ENCODE peak calls at places on chromosomes 7 and 10, in four cellular contexts. One of them, this sample, is unnamed.

GRCh38 chr7:114759347-114760062 is 162.4 kb upstream of the MDFIC start:
- DNase-seq in A549: peak; percentile 22
- DNase-seq in colonic mucosa: peak; percentile 29
- DNase-seq in RWPE1: peak; percentile 21
- DNase-seq in this sample: no peak

GRCh38 chr7:1014681-1015080 is 29.7 kb upstream of the GPR146 start:
- DNase-seq in A549: no peak
- DNase-seq in colonic mucosa: no peak
- DNase-seq in RWPE1: no peak
- DNase-seq in this sample: no peak

GRCh38 chr7:2007526-2007925 is 225.2 kb downstream of the MAD1L1 start:
- DNase-seq in A549: no peak
- DNase-seq in colonic mucosa: no peak
- DNase-seq in RWPE1: no peak
- DNase-seq in this sample: no peak

GRCh38 chr10:26703096-26703495 is 5.6 kb downstream of the PDSS1 start:
- DNase-seq in A549: no peak
- DNase-seq in colonic mucosa: no peak
- DNase-seq in RWPE1: no peak
- DNase-seq in this sample: no peak

GRCh38 chr7:34128762-34129161 is 223.4 kb downstream of the BMPER start:
- DNase-seq in A549: no peak
- DNase-seq in colonic mucosa: no peak
- DNase-seq in RWPE1: peak; percentile 5
- DNase-seq in this sample: no peak

GRCh38 chr10:68826764-68827591 is at the start of gene STOX1:
- DNase-seq in A549: peak; percentile 83
- DNase-seq in colonic mucosa: peak; percentile 58
- DNase-seq in RWPE1: peak; percentile 75
- DNase-seq in this sample: peak; percentile 89

GRCh38 chr10:124119933-124120332 is 26.5 kb upstream of the CHST15 start:
- DNase-seq in A549: no peak
- DNase-seq in colonic mucosa: no peak
- DNase-seq in RWPE1: no peak
- DNase-seq in this sample: no peak

GRCh38 chr10:26557641-26558014 is 119.5 kb downstream of the APBB1IP start:
- DNase-seq in A549: peak; percentile 29
- DNase-seq in colonic mucosa: no peak
- DNase-seq in RWPE1: no peak
- DNase-seq in this sample: no peak

GRCh38 chr10:59243611-59244195 is 67.3 kb downstream of the PHYHIPL start:
- DNase-seq in A549: no peak
- DNase-seq in colonic mucosa: no peak
- DNase-seq in RWPE1: no peak
- DNase-seq in this sample: no peak

GRCh38 chr10:34254596-34254995 is 560.5 kb downstream of the PARD3 start:
- DNase-seq in A549: peak; percentile 89
- DNase-seq in colonic mucosa: peak; percentile 50
- DNase-seq in RWPE1: peak; percentile 82
- DNase-seq in this sample: peak; percentile 8

GRCh38 chr10:131678171-131678570 is 222.6 kb upstream of the PPP2R2D start:
- DNase-seq in A549: no peak
- DNase-seq in colonic mucosa: no peak
- DNase-seq in RWPE1: no peak
- DNase-seq in this sample: no peak

GRCh38 chr7:106775552-106775936 is 89.5 kb upstream of the PIK3CG start:
- DNase-seq in A549: peak; percentile 75
- DNase-seq in colonic mucosa: no peak
- DNase-seq in RWPE1: peak; percentile 75
- DNase-seq in this sample: no peak

GRCh38 chr10:124719213-124719851 is 24.8 kb downstream of the FAM53B start:
- DNase-seq in A549: peak; percentile 26
- DNase-seq in colonic mucosa: peak; percentile 87
- DNase-seq in RWPE1: peak; percentile 88
- DNase-seq in this sample: peak; percentile 72

GRCh38 chr7:151073990-151074389 is 6.6 kb downstream of the FASTK start:
- DNase-seq in A549: no peak
- DNase-seq in colonic mucosa: no peak
- DNase-seq in RWPE1: no peak
- DNase-seq in this sample: no peak

GRCh38 chr10:30354669-30355068 is 5.6 kb upstream of the MTPAP start:
- DNase-seq in A549: no peak
- DNase-seq in colonic mucosa: no peak
- DNase-seq in RWPE1: no peak
- DNase-seq in this sample: no peak

GRCh38 chr7:76257973-76258372 is 44.5 kb upstream of the HSPB1 start:
- DNase-seq in A549: peak; percentile 45
- DNase-seq in colonic mucosa: no peak
- DNase-seq in RWPE1: no peak
- DNase-seq in this sample: no peak

GRCh38 chr7:105648561-105649401 is 67.5 kb upstream of the EFCAB10 start:
- DNase-seq in A549: peak; percentile 78
- DNase-seq in colonic mucosa: peak; percentile 57
- DNase-seq in RWPE1: peak; percentile 43
- DNase-seq in this sample: no peak

GRCh38 chr7:56086761-56087160 is 6.0 kb downstream of the PHKG1 start:
- DNase-seq in A549: no peak
- DNase-seq in colonic mucosa: no peak
- DNase-seq in RWPE1: no peak
- DNase-seq in this sample: no peak

GRCh38 chr10:34124522-34125035 is 690.5 kb downstream of the PARD3 start:
- DNase-seq in A549: peak; percentile 76
- DNase-seq in colonic mucosa: no peak
- DNase-seq in RWPE1: peak; percentile 25
- DNase-seq in this sample: no peak

GRCh38 chr10:47038881-47039557 is 127.8 kb downstream of the PTPN20 start:
- DNase-seq in A549: no peak
- DNase-seq in colonic mucosa: no peak
- DNase-seq in RWPE1: no peak
- DNase-seq in this sample: no peak

GRCh38 chr7:7474436-7474835 is 61.2 kb downstream of the COL28A1 start:
- DNase-seq in A549: no peak
- DNase-seq in colonic mucosa: no peak
- DNase-seq in RWPE1: no peak
- DNase-seq in this sample: no peak

GRCh38 chr10:116740971-116741370 is 1.4 kb downstream of the HSPA12A start:
- DNase-seq in A549: no peak
- DNase-seq in colonic mucosa: no peak
- DNase-seq in RWPE1: no peak
- DNase-seq in this sample: no peak

GRCh38 chr10:77163670-77164348 is 473.8 kb downstream of the KCNMA1 start:
- DNase-seq in A549: peak; percentile 95
- DNase-seq in colonic mucosa: peak; percentile 61
- DNase-seq in RWPE1: peak; percentile 92
- DNase-seq in this sample: no peak

GRCh38 chr10:14383266-14383665 is 52.5 kb upstream of the FRMD4A start:
- DNase-seq in A549: no peak
- DNase-seq in colonic mucosa: no peak
- DNase-seq in RWPE1: no peak
- DNase-seq in this sample: no peak

GRCh38 chr10:96833220-96834001 is 1.3 kb downstream of the LCOR start:
- DNase-seq in A549: peak; percentile 24
- DNase-seq in colonic mucosa: peak; percentile 53
- DNase-seq in RWPE1: peak; percentile 47
- DNase-seq in this sample: no peak

GRCh38 chr7:98281757-98282652 is 519 bp downstream of the BRI3 start:
- DNase-seq in A549: no peak
- DNase-seq in colonic mucosa: peak; percentile 61
- DNase-seq in RWPE1: no peak
- DNase-seq in this sample: peak; percentile 47

GRCh38 chr7:17130281-17131059 is 168.0 kb upstream of the AHR start:
- DNase-seq in A549: peak; percentile 95
- DNase-seq in colonic mucosa: no peak
- DNase-seq in RWPE1: peak; percentile 22
- DNase-seq in this sample: no peak

GRCh38 chr7:135486258-135486657 is 23.6 kb downstream of the CNOT4 start:
- DNase-seq in A549: no peak
- DNase-seq in colonic mucosa: no peak
- DNase-seq in RWPE1: no peak
- DNase-seq in this sample: no peak

GRCh38 chr10:110806335-110806734 is 65.4 kb upstream of the PDCD4 start:
- DNase-seq in A549: no peak
- DNase-seq in colonic mucosa: no peak
- DNase-seq in RWPE1: no peak
- DNase-seq in this sample: no peak

GRCh38 chr7:117008849-117009531 is 55.7 kb downstream of the ST7 start:
- DNase-seq in A549: no peak
- DNase-seq in colonic mucosa: no peak
- DNase-seq in RWPE1: no peak
- DNase-seq in this sample: no peak

GRCh38 chr10:91088300-91089140 is 131.9 kb upstream of the PCGF5 start:
- DNase-seq in A549: peak; percentile 19
- DNase-seq in colonic mucosa: no peak
- DNase-seq in RWPE1: peak; percentile 50
- DNase-seq in this sample: peak; percentile 60

GRCh38 chr10:99364125-99364524 is 35.0 kb downstream of the CNNM1 start:
- DNase-seq in A549: no peak
- DNase-seq in colonic mucosa: no peak
- DNase-seq in RWPE1: no peak
- DNase-seq in this sample: no peak

GRCh38 chr7:82527831-82528230 is 84.3 kb upstream of the CACNA2D1 start:
- DNase-seq in A549: no peak
- DNase-seq in colonic mucosa: no peak
- DNase-seq in RWPE1: no peak
- DNase-seq in this sample: no peak

GRCh38 chr7:85041599-85042216 is 145.1 kb downstream of the SEMA3D start:
- DNase-seq in A549: peak; percentile 73
- DNase-seq in colonic mucosa: peak; percentile 67
- DNase-seq in RWPE1: peak; percentile 50
- DNase-seq in this sample: peak; percentile 19

GRCh38 chr10:77643795-77644468 is 6.3 kb upstream of the KCNMA1 start:
- DNase-seq in A549: peak; percentile 83
- DNase-seq in colonic mucosa: peak; percentile 32
- DNase-seq in RWPE1: peak; percentile 46
- DNase-seq in this sample: peak; percentile 47

GRCh38 chr7:131057015-131057518 is 270.6 kb upstream of the MKLN1 start:
- DNase-seq in A549: no peak
- DNase-seq in colonic mucosa: peak; percentile 45
- DNase-seq in RWPE1: no peak
- DNase-seq in this sample: peak; percentile 49

GRCh38 chr10:96606216-96606615 is 19.4 kb upstream of the TM9SF3 start:
- DNase-seq in A549: no peak
- DNase-seq in colonic mucosa: no peak
- DNase-seq in RWPE1: no peak
- DNase-seq in this sample: no peak

GRCh38 chr7:149885191-149886017 is 11.6 kb downstream of the ATP6V0E2 start:
- DNase-seq in A549: no peak
- DNase-seq in colonic mucosa: peak; percentile 13
- DNase-seq in RWPE1: no peak
- DNase-seq in this sample: no peak

GRCh38 chr7:134886353-134887057 is 99.8 kb upstream of the AGBL3 start:
- DNase-seq in A549: no peak
- DNase-seq in colonic mucosa: no peak
- DNase-seq in RWPE1: no peak
- DNase-seq in this sample: no peak

GRCh38 chr10:102384053-102384452 is 11.5 kb upstream of the NFKB2 start:
- DNase-seq in A549: no peak
- DNase-seq in colonic mucosa: no peak
- DNase-seq in RWPE1: no peak
- DNase-seq in this sample: no peak
- TF ChIP-seq CTCF in A549: no peak
- TF ChIP-seq CTCF in colonic mucosa: no peak
- TF ChIP-seq CTCF in RWPE1: no peak
- TF ChIP-seq CTCF in this sample: no peak

GRCh38 chr10:42827201-42827600 is 44.6 kb downstream of the BMS1 start:
- DNase-seq in A549: no peak
- DNase-seq in colonic mucosa: no peak
- DNase-seq in RWPE1: no peak
- DNase-seq in this sample: no peak
- TF ChIP-seq CTCF in A549: no peak
- TF ChIP-seq CTCF in colonic mucosa: no peak
- TF ChIP-seq CTCF in RWPE1: no peak
- TF ChIP-seq CTCF in this sample: no peak

GRCh38 chr7:44482502-44483485 is 7.7 kb downstream of the NUDCD3 start:
- DNase-seq in A549: no peak
- DNase-seq in colonic mucosa: no peak
- DNase-seq in RWPE1: no peak
- DNase-seq in this sample: no peak
- TF ChIP-seq CTCF in A549: no peak
- TF ChIP-seq CTCF in colonic mucosa: no peak
- TF ChIP-seq CTCF in RWPE1: no peak
- TF ChIP-seq CTCF in this sample: no peak

DNA sequence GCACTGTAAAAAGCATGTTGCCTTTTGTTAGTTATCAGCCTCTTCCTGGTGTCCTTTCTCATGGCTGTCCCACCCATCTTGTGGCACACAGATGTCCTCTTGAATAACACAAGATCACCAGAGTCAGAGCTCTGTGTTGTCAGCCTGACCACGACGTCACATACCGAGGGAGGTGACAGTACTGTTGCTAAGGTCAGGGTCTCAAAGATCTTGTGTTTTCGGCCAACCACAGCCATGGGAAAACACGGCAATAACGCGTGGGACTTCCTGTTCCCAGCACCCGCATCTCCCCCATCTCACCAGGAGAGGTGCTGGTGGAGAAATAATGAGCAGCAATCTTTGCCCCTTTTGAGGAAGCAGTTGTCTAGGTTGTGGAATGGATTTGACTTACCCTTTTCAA is 40.4 kb downstream of the NPVF start:
- DNase-seq in A549: peak; percentile 9
- DNase-seq in colonic mucosa: no peak
- DNase-seq in RWPE1: no peak
- DNase-seq in this sample: no peak
- TF ChIP-seq CTCF in A549: no peak
- TF ChIP-seq CTCF in colonic mucosa: no peak
- TF ChIP-seq CTCF in RWPE1: no peak
- TF ChIP-seq CTCF in this sample: no peak

DNA sequence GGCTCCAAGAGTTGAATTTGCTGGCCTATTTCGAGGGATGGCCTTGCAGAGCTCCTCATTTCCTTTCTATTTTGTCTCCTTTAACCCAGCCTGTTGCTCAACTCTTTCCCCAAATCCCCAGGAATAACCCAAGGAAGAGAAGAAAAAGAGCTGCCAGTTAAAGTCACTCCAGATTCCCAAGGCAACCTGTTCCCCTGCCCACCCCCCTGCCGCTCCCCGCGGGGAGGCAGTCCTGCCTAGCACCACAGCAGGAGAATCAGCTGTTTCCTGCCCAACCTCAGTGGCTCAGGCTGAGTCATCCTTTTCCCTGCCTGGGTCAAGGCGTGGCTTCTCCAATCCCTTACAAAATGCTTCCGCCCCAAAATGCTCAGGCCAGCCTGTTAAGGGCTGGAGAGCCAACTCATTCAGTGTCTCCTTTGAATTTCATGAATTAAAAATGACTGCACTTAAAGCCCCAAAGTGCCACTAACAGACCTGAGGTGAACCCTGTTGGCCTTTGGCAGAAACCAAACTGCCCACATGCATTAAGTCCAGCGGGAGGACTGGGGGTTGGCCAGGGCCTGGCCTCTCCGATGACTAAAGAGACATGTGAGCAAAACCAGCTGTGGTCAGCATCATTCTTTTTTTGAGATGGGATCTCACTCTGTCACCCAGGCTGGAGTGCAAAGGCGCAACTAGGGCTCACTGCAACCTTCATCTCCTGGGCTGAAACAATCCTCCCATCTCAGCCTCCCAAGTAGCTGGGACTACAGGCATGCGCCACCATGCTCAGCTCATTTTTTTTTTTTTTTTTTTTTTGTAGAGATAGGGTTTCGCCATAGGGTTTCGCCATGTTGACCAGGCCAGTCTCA is 83.2 kb upstream of the KIF5B start:
- DNase-seq in A549: peak; percentile 90
- DNase-seq in colonic mucosa: peak; percentile 89
- DNase-seq in RWPE1: peak; percentile 93
- DNase-seq in this sample: no peak
- TF ChIP-seq CTCF in A549: no peak
- TF ChIP-seq CTCF in colonic mucosa: no peak
- TF ChIP-seq CTCF in RWPE1: peak; percentile 33
- TF ChIP-seq CTCF in this sample: no peak